ENCODE peak calls at places on chromosomes 5 and 9, in ten cellular contexts. P, E, U, D, S, Y, W, V, A and I are unnamed samples.

GRCh38 chr5:151805414-151806225 is 33.9 kb downstream of the G3BP1 start:
- DNase-seq in D (no peak), U (no peak), A (no peak), V (no peak), P (no peak), W (no peak), S (no peak), Y (no peak), E (peak), I (no peak)

GRCh38 chr5:178419196-178419595 is 171.0 kb downstream of the COL23A1 start:
- DNase-seq in P (no peak), E (no peak), Y (no peak), A (no peak), S (no peak), V (no peak), U (no peak), W (no peak), D (no peak), I (no peak)

GRCh38 chr9:10048994-10049393 is 563.8 kb downstream of the PTPRD start:
- DNase-seq in E (no peak), V (no peak), U (no peak), W (no peak), D (no peak), Y (no peak), P (no peak), S (no peak), A (no peak), I (no peak)

GRCh38 chr5:82358454-82358853 is 80.3 kb upstream of the RPS23 start:
- DNase-seq in V (no peak), E (peak), S (no peak), A (no peak), U (no peak), W (no peak), P (no peak), D (no peak), Y (no peak), I (no peak)

GRCh38 chr5:42912184-42912766 is 100.6 kb upstream of the SELENOP start:
- DNase-seq in A (peak), Y (peak), E (peak), P (no peak), W (peak), U (no peak), S (peak), V (peak), D (peak), I (peak)

GRCh38 chr5:72138943-72139467 is 31.7 kb downstream of the MAP1B start:
- DNase-seq in D (no peak), W (no peak), S (no peak), V (no peak), A (no peak), E (peak), Y (no peak), U (peak), P (no peak), I (peak)

GRCh38 chr9:129550199-129550839 is 70.6 kb downstream of the C9orf50 start:
- DNase-seq in P (peak), D (peak), E (peak), A (no peak), V (peak), W (peak), U (peak), S (no peak), Y (no peak), I (no peak)

GRCh38 chr5:178780581-178781498 is 50.4 kb upstream of the ZNF354A start:
- DNase-seq in V (no peak), D (no peak), A (no peak), S (no peak), E (no peak), Y (no peak), U (no peak), P (no peak), W (no peak), I (no peak)

GRCh38 chr5:105849701-105850100 is 1821.0 kb downstream of the EFNA5 start:
- DNase-seq in Y (no peak), S (no peak), D (no peak), W (no peak), V (no peak), U (no peak), E (peak), A (no peak), P (no peak), I (no peak)

GRCh38 chr9:37146372-37146771 is 26.0 kb downstream of the ZCCHC7 start:
- DNase-seq in P (no peak), S (no peak), Y (no peak), V (no peak), E (no peak), A (no peak), D (no peak), U (no peak), W (no peak), I (no peak)

GRCh38 chr9:12923472-12924009 is 148.7 kb downstream of the LURAP1L start:
- DNase-seq in Y (no peak), P (peak), V (no peak), U (no peak), W (no peak), E (peak), D (no peak), S (no peak), A (no peak), I (no peak)

GRCh38 chr5:141882594-141883183 is 4.5 kb upstream of the PCDH1 start:
- DNase-seq in V (no peak), P (no peak), U (no peak), Y (no peak), S (no peak), D (no peak), A (no peak), E (no peak), W (no peak), I (no peak)

GRCh38 chr5:15757103-15757502 is 257.1 kb downstream of the FBXL7 start:
- DNase-seq in S (no peak), V (no peak), W (no peak), Y (no peak), A (no peak), U (no peak), P (no peak), E (peak), D (no peak), I (no peak)

GRCh38 chr5:169148066-169148740 is 152.7 kb downstream of the SLIT3 start:
- DNase-seq in U (no peak), Y (no peak), P (no peak), V (no peak), S (no peak), A (no peak), D (no peak), E (no peak), W (no peak), I (no peak)